ENCODE peak calls at places on chromosomes 7 and 10, in seven cellular contexts. M, U, Q, H, X, O and T are unnamed samples. For H3K36me3 and H3K27me3, the result is how much of the 10 kb centered on the place peaks cover.

GRCh38 chr7:151692721-151693120 is 173.0 kb upstream of the RHEB start:
- DNase-seq in U (peak), O (no peak), M (no peak), H (no peak), Q (no peak), X (no peak), T (no peak)

GRCh38 chr10:22321831-22322662 is 1.1 kb downstream of the BMI1 start:
- DNase-seq in U (no peak), Q (no peak), M (no peak), O (no peak), X (peak), H (peak), T (peak)

GRCh38 chr7:123437447-123437995 is 96.9 kb downstream of the IQUB start:
- DNase-seq in X (no peak), M (no peak), O (no peak), U (no peak), Q (no peak), H (no peak), T (no peak)

GRCh38 chr7:126079581-126079980 is 1150.0 kb upstream of the POT1 start:
- DNase-seq in Q (no peak), M (no peak), U (no peak), O (no peak), X (no peak), H (no peak), T (no peak)

GRCh38 chr10:110783509-110784103 is 88.1 kb upstream of the PDCD4 start:
- DNase-seq in O (no peak), Q (no peak), H (no peak), U (no peak), M (no peak), X (no peak), T (no peak)

GRCh38 chr10:124032982-124033886 is 60.2 kb downstream of the CHST15 start:
- DNase-seq in X (no peak), O (no peak), Q (no peak), M (no peak), H (no peak), U (no peak), T (no peak)

GRCh38 chr10:89793649-89794254 is 92.4 kb downstream of the KIF20B start:
- DNase-seq in O (no peak), Q (no peak), H (peak), X (peak), M (no peak), U (no peak), T (no peak)

GRCh38 chr7:27364344-27364758 is 121.7 kb downstream of the EVX1 start:
- DNase-seq in O (peak), X (peak), Q (peak), U (peak), M (peak), H (peak), T (peak)

GRCh38 chr7:29243777-29244655 is 49.4 kb downstream of the CHN2 start:
- DNase-seq in U (no peak), Q (no peak), H (no peak), X (no peak), M (no peak), O (no peak), T (no peak)
- TF ChIP-seq CTCF in U (peak), Q (no peak), H (no peak), X (no peak), M (no peak), O (no peak), T (no peak)

DNA sequence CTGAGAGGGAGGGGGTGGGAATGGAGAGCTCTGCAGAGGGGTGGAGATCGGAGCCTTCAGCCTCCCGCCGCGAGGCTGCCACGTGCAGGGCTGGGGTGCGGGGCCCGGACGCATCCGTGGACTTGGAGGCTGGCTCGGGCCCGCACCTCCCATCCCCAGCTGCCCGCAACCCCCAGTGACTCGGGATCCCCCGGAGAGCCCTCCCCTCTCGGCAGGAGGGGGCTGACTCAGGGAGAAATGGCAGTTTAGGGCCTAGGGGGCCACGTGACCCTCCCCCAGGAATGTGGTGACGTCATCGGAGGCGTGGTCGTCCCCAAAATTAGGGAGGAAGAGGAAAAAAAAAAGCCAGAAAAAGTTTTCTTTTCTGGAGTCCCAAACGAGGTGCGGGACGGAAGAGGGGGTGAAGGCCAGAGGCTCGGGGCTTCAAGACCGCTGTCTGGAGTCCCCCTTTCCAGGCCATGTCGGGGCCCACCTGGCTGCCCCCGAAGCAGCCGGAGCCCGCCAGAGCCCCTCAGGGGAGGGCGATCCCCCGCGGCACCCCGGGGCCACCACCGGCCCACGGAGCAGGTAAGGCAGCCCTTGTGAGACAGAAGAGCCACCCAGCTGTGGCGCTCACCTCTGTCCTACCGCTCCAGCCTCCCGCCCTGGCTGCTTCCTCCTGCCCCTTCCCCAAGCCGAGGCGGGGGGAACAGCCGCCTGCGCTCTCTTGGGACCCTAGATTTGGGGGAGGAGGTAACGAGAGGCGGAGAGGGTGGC is at the start of gene TRIP6:
- DNase-seq in M (peak), X (peak), U (peak), O (peak), H (peak), Q (peak), T (peak)
- H3K36me3 ChIP-seq in M (under half), X (under half), U (under half), O (under half), H (under half), Q (under half), T (under half)

DNA sequence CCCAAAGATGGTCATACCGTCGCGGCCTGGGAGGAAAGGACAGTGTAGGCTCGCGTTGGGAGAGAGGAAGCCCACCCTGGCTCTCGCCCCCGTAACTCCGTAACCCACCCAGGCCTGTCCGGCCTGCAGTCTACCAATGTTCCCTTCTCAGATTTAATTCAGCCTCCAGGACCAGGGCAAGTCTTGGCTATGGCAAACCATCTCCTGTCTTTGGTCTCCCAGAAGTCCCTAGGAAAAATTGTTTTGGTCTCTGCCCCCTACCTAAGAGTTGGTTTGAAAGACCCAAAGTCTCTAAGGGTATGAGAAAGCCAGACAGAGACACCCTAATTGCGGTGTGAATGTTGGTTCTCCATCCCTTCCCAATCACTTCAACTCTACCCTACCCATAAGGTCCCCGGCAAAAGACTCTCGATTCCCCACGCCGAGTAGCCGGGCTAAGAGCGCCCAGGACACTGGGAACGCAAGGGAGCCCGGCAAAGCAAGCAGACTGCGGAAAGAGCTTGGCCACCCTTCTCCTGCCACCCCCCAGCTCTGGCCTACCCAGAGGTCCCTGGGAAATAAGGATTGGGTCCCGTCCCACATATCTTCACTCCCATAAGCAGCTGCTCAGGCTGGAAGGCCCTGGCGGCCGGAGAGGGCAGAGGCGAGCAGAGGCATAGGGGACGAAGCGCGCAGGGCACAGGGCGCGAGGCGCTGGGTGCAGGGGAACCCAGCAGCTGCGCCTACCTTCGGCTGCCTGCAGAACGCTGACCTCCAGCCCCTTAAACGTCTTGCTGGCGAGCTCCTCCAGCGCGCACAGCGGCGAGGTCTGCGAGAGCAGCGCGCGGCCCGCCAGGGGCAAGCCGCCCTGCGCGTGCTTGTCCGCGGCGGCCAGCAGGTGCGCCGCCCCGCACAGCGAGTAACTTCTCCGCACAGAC is 1.2 kb downstream of the LBX1 start:
- DNase-seq in Q (no peak), U (no peak), X (no peak), M (no peak), O (peak), H (no peak), T (no peak)
- H3K27me3 ChIP-seq in Q (half or more), U (half or more), X (under half), M (half or more), O (under half), H (half or more), T (half or more)

GRCh38 chr7:138097064-138097741 is 20.9 kb downstream of the AKR1D1 start:
- DNase-seq in Q (peak), X (peak), U (no peak), H (peak), O (no peak), M (peak), T (no peak)
- TF ChIP-seq CTCF in Q (no peak), X (peak), U (peak), H (no peak), O (no peak), M (peak), T (no peak)